ENCODE peak calls at places on chromosomes 11 and 22, in six cellular contexts. One of them, this sample, is unnamed.

GRCh38 chr11:35335226-35335625 is 84.1 kb downstream of the SLC1A2 start:
- DNase-seq in K562: no peak
- DNase-seq in SK-N-SH: no peak
- DNase-seq in GM12878: no peak
- DNase-seq in HepG2: no peak
- DNase-seq in Panc1: no peak
- DNase-seq in this sample: no peak

GRCh38 chr22:36772451-36772850 is 3.5 kb downstream of the IFT27 start:
- DNase-seq in K562: no peak
- DNase-seq in SK-N-SH: no peak
- DNase-seq in GM12878: no peak
- DNase-seq in HepG2: no peak
- DNase-seq in Panc1: no peak
- DNase-seq in this sample: no peak

GRCh38 chr11:15911377-15912044 is 444.8 kb downstream of the SOX6 start:
- DNase-seq in K562: no peak
- DNase-seq in SK-N-SH: no peak
- DNase-seq in GM12878: no peak
- DNase-seq in HepG2: no peak
- DNase-seq in Panc1: no peak
- DNase-seq in this sample: no peak

GRCh38 chr11:126512741-126513715 is 157.5 kb downstream of the ST3GAL4 start:
- DNase-seq in K562: no peak
- DNase-seq in SK-N-SH: no peak
- DNase-seq in GM12878: no peak
- DNase-seq in HepG2: no peak
- DNase-seq in Panc1: no peak
- DNase-seq in this sample: no peak

GRCh38 chr22:20567371-20567847 is 60.0 kb downstream of the MED15 start:
- DNase-seq in K562: no peak
- DNase-seq in SK-N-SH: no peak
- DNase-seq in GM12878: no peak
- DNase-seq in HepG2: no peak
- DNase-seq in Panc1: no peak
- DNase-seq in this sample: no peak

GRCh38 chr22:21754523-21755128 is 19.0 kb upstream of the YPEL1 start:
- DNase-seq in K562: peak
- DNase-seq in SK-N-SH: no peak
- DNase-seq in GM12878: no peak
- DNase-seq in HepG2: no peak
- DNase-seq in Panc1: no peak
- DNase-seq in this sample: no peak

GRCh38 chr11:71078482-71078881 is 173.9 kb downstream of the SHANK2 start:
- DNase-seq in K562: peak
- DNase-seq in SK-N-SH: no peak
- DNase-seq in GM12878: no peak
- DNase-seq in HepG2: no peak
- DNase-seq in Panc1: no peak
- DNase-seq in this sample: peak

GRCh38 chr11:45847908-45848316 is 637 bp downstream of the CRY2 start:
- DNase-seq in K562: peak
- DNase-seq in SK-N-SH: peak
- DNase-seq in GM12878: no peak
- DNase-seq in HepG2: peak
- DNase-seq in Panc1: no peak
- DNase-seq in this sample: no peak

GRCh38 chr11:18457435-18457834 is 1.8 kb downstream of the LDHAL6A start:
- DNase-seq in K562: peak
- DNase-seq in SK-N-SH: peak
- DNase-seq in GM12878: no peak
- DNase-seq in HepG2: peak
- DNase-seq in Panc1: no peak
- DNase-seq in this sample: peak

GRCh38 chr11:45660717-45661416 is 4.6 kb downstream of the CHST1 start:
- DNase-seq in K562: no peak
- DNase-seq in SK-N-SH: no peak
- DNase-seq in GM12878: no peak
- DNase-seq in HepG2: no peak
- DNase-seq in Panc1: no peak
- DNase-seq in this sample: no peak

GRCh38 chr22:38455530-38456271 is 702 bp upstream of the KCNJ4 start:
- DNase-seq in K562: peak
- DNase-seq in SK-N-SH: peak
- DNase-seq in GM12878: no peak
- DNase-seq in HepG2: no peak
- DNase-seq in Panc1: no peak
- DNase-seq in this sample: no peak

GRCh38 chr11:64758330-64759079 is 1.3 kb downstream of the PYGM start:
- DNase-seq in K562: no peak
- DNase-seq in SK-N-SH: peak
- DNase-seq in GM12878: no peak
- DNase-seq in HepG2: no peak
- DNase-seq in Panc1: no peak
- DNase-seq in this sample: no peak

GRCh38 chr11:73717136-73717535 is 43.7 kb downstream of the RAB6A start:
- DNase-seq in K562: no peak
- DNase-seq in SK-N-SH: no peak
- DNase-seq in GM12878: no peak
- DNase-seq in HepG2: no peak
- DNase-seq in Panc1: no peak
- DNase-seq in this sample: no peak

GRCh38 chr22:46121079-46121478 is 29.2 kb upstream of the PPARA start:
- DNase-seq in K562: no peak
- DNase-seq in SK-N-SH: no peak
- DNase-seq in GM12878: no peak
- DNase-seq in HepG2: no peak
- DNase-seq in Panc1: no peak
- DNase-seq in this sample: no peak

DNA sequence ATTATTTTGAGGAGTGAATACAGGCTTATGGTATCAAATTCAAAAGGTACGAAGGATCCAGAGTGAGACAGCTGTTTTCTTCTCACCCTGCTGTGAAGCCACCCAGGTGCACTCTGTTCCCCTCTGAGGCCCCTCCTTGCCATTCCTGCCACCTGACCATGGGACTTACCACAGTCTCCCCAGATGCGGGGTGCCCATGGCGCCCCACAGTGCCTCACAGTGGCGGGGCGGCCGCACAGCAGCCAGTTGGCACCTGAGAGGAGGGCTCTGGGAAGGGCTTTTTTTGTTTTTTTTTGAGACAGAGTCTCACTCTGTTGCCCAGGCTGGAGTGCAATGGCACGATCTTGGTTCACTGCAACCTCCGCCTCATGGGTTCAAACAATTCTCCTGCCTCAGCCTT is 151.7 kb downstream of the CEP164 start:
- DNase-seq in K562: peak
- DNase-seq in SK-N-SH: no peak
- DNase-seq in GM12878: no peak
- DNase-seq in HepG2: no peak
- DNase-seq in Panc1: no peak
- DNase-seq in this sample: peak
- TF ChIP-seq REST in K562: no peak
- TF ChIP-seq REST in SK-N-SH: no peak
- TF ChIP-seq REST in GM12878: no peak
- TF ChIP-seq REST in HepG2: no peak
- TF ChIP-seq REST in Panc1: no peak
- TF ChIP-seq REST in this sample: no peak

DNA sequence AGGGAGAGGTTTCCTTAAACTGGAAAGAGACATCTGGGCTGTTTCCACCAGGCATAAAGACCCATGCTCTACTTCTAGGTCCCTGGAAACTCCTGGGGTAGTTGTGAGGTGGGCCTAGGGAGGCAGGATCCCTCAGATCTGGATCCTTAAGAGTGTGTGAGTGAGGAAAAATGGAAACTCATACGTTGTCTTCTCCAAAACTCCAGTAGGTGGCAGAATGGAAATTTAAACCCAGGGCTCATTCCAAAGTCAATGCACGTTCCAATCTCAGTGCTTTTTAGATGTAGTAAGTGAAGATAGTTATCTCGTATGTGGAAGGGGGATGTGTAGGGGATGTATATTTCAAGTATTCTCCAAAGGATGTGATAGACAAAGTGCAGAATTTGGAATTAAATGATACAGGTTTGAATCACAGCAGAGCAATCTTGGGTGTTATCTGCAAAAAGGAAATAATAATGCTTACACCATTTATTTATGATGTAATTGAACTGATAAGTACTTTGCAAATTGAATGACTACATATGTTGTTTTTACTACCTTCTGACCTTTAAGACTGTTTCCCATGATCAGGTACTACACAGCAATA is 13.1 kb upstream of the MMP1 start:
- DNase-seq in K562: no peak
- DNase-seq in SK-N-SH: peak
- DNase-seq in GM12878: no peak
- DNase-seq in HepG2: peak
- DNase-seq in Panc1: no peak
- DNase-seq in this sample: no peak
- TF ChIP-seq SIN3A in K562: no peak
- TF ChIP-seq SIN3A in SK-N-SH: no peak
- TF ChIP-seq SIN3A in GM12878: no peak
- TF ChIP-seq SIN3A in HepG2: no peak
- TF ChIP-seq SIN3A in Panc1: no peak
- TF ChIP-seq SIN3A in this sample: no peak

GRCh38 chr11:129018991-129019390 is 76.3 kb upstream of the TP53AIP1 start:
- DNase-seq in K562: no peak
- DNase-seq in SK-N-SH: no peak
- DNase-seq in GM12878: no peak
- DNase-seq in HepG2: no peak
- DNase-seq in Panc1: no peak
- DNase-seq in this sample: no peak

GRCh38 chr11:129012880-129013279 is 70.2 kb upstream of the TP53AIP1 start:
- DNase-seq in K562: no peak
- DNase-seq in SK-N-SH: no peak
- DNase-seq in GM12878: no peak
- DNase-seq in HepG2: no peak
- DNase-seq in Panc1: no peak
- DNase-seq in this sample: no peak

DNA sequence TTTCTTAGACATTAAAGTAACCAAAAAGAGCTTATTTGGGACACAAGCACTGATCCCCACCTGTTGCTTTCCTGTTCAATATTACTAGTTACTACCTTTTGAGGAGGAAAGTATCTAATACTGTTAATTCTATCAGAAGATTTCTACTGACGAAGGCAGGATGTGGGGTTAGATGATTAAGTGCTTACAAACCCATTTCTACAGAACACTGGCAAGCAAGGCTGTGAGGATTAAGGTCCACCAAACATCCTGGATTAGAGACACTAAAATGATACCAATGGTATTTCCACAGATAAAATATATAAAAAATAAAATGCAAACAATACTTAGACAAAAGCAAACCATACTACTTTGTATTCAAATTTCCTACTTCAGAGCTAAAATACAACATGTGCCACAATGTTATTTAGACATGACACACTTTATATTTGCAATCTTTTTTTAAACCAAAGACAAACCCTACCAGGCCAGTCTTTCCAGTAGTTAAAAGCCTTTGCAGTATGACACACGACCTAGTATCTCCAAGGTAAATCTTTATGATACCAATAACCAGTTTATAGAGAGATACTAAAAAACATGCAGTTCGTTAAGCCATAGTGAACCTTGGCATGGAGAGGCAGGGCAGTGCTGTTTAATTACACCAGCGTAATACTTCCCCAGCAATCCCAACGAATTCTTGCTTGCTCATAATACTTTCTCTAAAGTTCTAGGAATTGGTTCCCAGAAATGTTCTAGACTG is 71.2 kb upstream of the TP53AIP1 start:
- DNase-seq in K562: no peak
- DNase-seq in SK-N-SH: no peak
- DNase-seq in GM12878: no peak
- DNase-seq in HepG2: no peak
- DNase-seq in Panc1: no peak
- DNase-seq in this sample: no peak
- TF ChIP-seq REST in K562: no peak
- TF ChIP-seq REST in SK-N-SH: no peak
- TF ChIP-seq REST in GM12878: no peak
- TF ChIP-seq REST in HepG2: no peak
- TF ChIP-seq REST in Panc1: no peak
- TF ChIP-seq REST in this sample: no peak

GRCh38 chr11:26764825-26765224 is 43.0 kb upstream of the SLC5A12 start:
- DNase-seq in K562: no peak
- DNase-seq in SK-N-SH: no peak
- DNase-seq in GM12878: no peak
- DNase-seq in HepG2: no peak
- DNase-seq in Panc1: no peak
- DNase-seq in this sample: no peak
- TF ChIP-seq SIN3A in K562: no peak
- TF ChIP-seq SIN3A in SK-N-SH: no peak
- TF ChIP-seq SIN3A in GM12878: no peak
- TF ChIP-seq SIN3A in HepG2: no peak
- TF ChIP-seq SIN3A in Panc1: no peak
- TF ChIP-seq SIN3A in this sample: no peak

GRCh38 chr11:93128574-93128973 is 69.2 kb downstream of the SLC36A4 start:
- DNase-seq in K562: no peak
- DNase-seq in SK-N-SH: no peak
- DNase-seq in GM12878: no peak
- DNase-seq in HepG2: no peak
- DNase-seq in Panc1: no peak
- DNase-seq in this sample: no peak
- TF ChIP-seq REST in K562: no peak
- TF ChIP-seq REST in SK-N-SH: no peak
- TF ChIP-seq REST in GM12878: no peak
- TF ChIP-seq REST in HepG2: no peak
- TF ChIP-seq REST in Panc1: no peak
- TF ChIP-seq REST in this sample: no peak

GRCh38 chr11:16945671-16946469 is 68.3 kb downstream of the PLEKHA7 start:
- DNase-seq in K562: peak
- DNase-seq in SK-N-SH: peak
- DNase-seq in GM12878: peak
- DNase-seq in HepG2: peak
- DNase-seq in Panc1: peak
- DNase-seq in this sample: peak
- TF ChIP-seq SIN3A in K562: no peak
- TF ChIP-seq SIN3A in SK-N-SH: no peak
- TF ChIP-seq SIN3A in GM12878: no peak
- TF ChIP-seq SIN3A in HepG2: no peak
- TF ChIP-seq SIN3A in Panc1: no peak
- TF ChIP-seq SIN3A in this sample: no peak

GRCh38 chr11:62921573-62922188 is 518 bp upstream of the CHRM1 start:
- DNase-seq in K562: peak
- DNase-seq in SK-N-SH: peak
- DNase-seq in GM12878: no peak
- DNase-seq in HepG2: no peak
- DNase-seq in Panc1: no peak
- DNase-seq in this sample: no peak
- TF ChIP-seq REST in K562: no peak
- TF ChIP-seq REST in SK-N-SH: no peak
- TF ChIP-seq REST in GM12878: no peak
- TF ChIP-seq REST in HepG2: no peak
- TF ChIP-seq REST in Panc1: no peak
- TF ChIP-seq REST in this sample: no peak

DNA sequence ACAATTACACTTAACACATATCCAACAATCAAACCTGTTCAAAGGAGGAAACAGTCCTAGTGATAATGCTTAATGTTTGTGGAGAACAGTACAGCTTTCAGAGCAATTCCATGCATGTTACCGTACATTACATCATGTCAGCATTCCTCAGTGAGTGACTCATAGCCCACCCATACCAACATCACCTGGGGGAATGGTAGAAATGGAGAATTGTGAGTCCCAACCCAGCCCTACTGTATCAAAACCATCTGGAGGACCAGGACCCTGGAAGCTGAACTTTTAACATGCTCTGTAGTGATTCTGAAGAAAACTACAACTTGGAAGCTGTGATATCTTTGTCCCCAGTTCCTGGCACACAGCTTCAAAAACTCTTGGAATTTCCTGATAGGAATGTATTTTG is 301.2 kb downstream of the BUD13 start:
- DNase-seq in K562: no peak
- DNase-seq in SK-N-SH: no peak
- DNase-seq in GM12878: no peak
- DNase-seq in HepG2: peak
- DNase-seq in Panc1: no peak
- DNase-seq in this sample: peak
- TF ChIP-seq SIN3A in K562: no peak
- TF ChIP-seq SIN3A in SK-N-SH: no peak
- TF ChIP-seq SIN3A in GM12878: no peak
- TF ChIP-seq SIN3A in HepG2: no peak
- TF ChIP-seq SIN3A in Panc1: no peak
- TF ChIP-seq SIN3A in this sample: no peak